ENCODE peak calls at places on chromosomes 6 and 20, in six cellular contexts. One of them, this sample, is unnamed.

GRCh38 chr6:320351-321157 is 28.3 kb downstream of the DUSP22 start:
- DNase-seq in K562: no peak
- DNase-seq in adrenal gland: no peak
- DNase-seq in IMR-90: no peak
- DNase-seq in sigmoid colon: peak; percentile 59
- DNase-seq in ovary: no peak
- DNase-seq in this sample: no peak

GRCh38 chr20:63054103-63054474 is 47.3 kb upstream of the BHLHE23 start:
- DNase-seq in K562: no peak
- DNase-seq in adrenal gland: peak; percentile 2
- DNase-seq in IMR-90: no peak
- DNase-seq in sigmoid colon: peak; percentile 34
- DNase-seq in ovary: no peak
- DNase-seq in this sample: no peak

GRCh38 chr6:25717856-25718740 is 36.4 kb upstream of the SLC17A4 start:
- DNase-seq in K562: peak; percentile 43
- DNase-seq in adrenal gland: no peak
- DNase-seq in IMR-90: peak; percentile 6
- DNase-seq in sigmoid colon: no peak
- DNase-seq in ovary: no peak
- DNase-seq in this sample: peak; percentile 74

GRCh38 chr6:119672725-119673124 is 323.2 kb upstream of the MAN1A1 start:
- DNase-seq in K562: no peak
- DNase-seq in adrenal gland: no peak
- DNase-seq in IMR-90: no peak
- DNase-seq in sigmoid colon: no peak
- DNase-seq in ovary: no peak
- DNase-seq in this sample: no peak

GRCh38 chr6:30169658-30170614 is 6.6 kb downstream of the TRIM15 start:
- DNase-seq in K562: peak; percentile 73
- DNase-seq in adrenal gland: no peak
- DNase-seq in IMR-90: peak; percentile 49
- DNase-seq in sigmoid colon: no peak
- DNase-seq in ovary: no peak
- DNase-seq in this sample: peak; percentile 81

GRCh38 chr20:46151936-46152335 is 33.8 kb downstream of the CD40 start:
- DNase-seq in K562: peak; percentile 81
- DNase-seq in adrenal gland: no peak
- DNase-seq in IMR-90: no peak
- DNase-seq in sigmoid colon: no peak
- DNase-seq in ovary: no peak
- DNase-seq in this sample: no peak

GRCh38 chr20:56627122-56628014 is 1.7 kb upstream of the TFAP2C start:
- DNase-seq in K562: no peak
- DNase-seq in adrenal gland: no peak
- DNase-seq in IMR-90: no peak
- DNase-seq in sigmoid colon: no peak
- DNase-seq in ovary: no peak
- DNase-seq in this sample: no peak

GRCh38 chr6:53432318-53433161 is 83.8 kb upstream of the ELOVL5 start:
- DNase-seq in K562: no peak
- DNase-seq in adrenal gland: peak; percentile 84
- DNase-seq in IMR-90: peak; percentile 81
- DNase-seq in sigmoid colon: no peak
- DNase-seq in ovary: no peak
- DNase-seq in this sample: no peak

GRCh38 chr20:61948586-61949362 is 116.9 kb downstream of the TAF4 start:
- DNase-seq in K562: no peak
- DNase-seq in adrenal gland: no peak
- DNase-seq in IMR-90: no peak
- DNase-seq in sigmoid colon: peak; percentile 17
- DNase-seq in ovary: no peak
- DNase-seq in this sample: no peak

DNA sequence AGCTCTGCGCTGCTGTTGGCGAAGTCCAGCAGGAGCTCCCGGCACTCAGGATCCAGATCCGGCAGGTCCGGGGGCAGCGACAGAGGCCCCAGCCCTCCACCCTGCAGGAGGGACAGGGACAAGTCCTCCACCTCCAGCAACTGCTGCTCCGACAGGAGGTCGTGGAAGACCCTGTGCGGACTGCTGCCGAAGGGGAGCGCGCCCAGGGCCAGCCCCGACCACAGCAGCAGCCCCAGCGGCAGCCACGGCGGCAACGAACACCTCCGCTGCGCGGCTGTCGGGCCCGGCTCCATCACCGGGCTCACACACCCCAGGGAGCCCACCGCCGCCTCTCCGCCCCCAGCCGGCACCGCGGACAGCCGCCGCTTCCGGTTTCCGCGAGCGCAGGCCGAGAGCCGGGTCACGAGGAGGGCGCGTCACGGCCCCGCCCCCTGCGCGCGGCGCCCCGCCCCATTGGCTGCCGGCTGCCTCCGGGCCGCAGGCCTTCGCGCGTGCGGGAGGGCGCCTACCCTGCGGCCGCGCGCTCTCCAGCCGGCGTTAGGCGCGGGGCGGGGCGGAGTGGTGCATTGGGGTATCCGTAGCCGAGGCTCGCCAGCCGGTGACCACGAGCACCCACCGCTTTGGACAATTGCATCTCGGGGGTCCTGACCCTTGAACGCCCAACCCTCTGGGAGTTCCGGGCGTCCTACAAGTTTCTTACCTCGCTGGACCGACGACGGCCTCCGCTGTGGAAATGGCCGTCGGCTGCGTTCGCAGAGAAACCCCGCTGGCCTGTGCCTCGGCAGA is at the start of gene OSTM1:
- DNase-seq in K562: peak; percentile 98
- DNase-seq in adrenal gland: peak; percentile 86
- DNase-seq in IMR-90: peak; percentile 82
- DNase-seq in sigmoid colon: peak; percentile 94
- DNase-seq in ovary: peak; percentile 86
- DNase-seq in this sample: peak; percentile 96
- TF ChIP-seq POLR2A in K562: peak; percentile 77
- TF ChIP-seq POLR2A in adrenal gland: peak; percentile 87
- TF ChIP-seq POLR2A in IMR-90: peak; percentile 59
- TF ChIP-seq POLR2A in sigmoid colon: peak; percentile 37
- TF ChIP-seq POLR2A in ovary: peak; percentile 69
- TF ChIP-seq POLR2A in this sample: peak; percentile 83

DNA sequence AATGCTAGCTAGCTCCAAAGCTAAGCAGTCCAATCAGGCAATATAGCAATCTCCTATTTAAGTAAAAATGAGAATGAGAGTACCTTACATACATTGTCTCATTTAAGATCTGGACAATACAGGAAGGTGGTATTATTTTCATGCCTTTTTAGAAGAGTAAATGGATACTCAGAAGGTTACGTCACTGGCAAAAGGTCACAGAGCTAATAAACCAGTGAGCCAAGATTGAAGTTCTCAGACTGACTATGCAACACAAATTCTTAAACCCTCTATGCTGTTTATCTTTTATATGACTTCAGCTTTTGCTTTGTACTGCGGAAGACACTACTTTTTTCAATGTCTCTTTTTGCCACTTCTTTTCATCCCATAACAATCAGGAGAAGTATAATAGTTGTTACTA is 135.2 kb upstream of the PRL start:
- DNase-seq in K562: no peak
- DNase-seq in adrenal gland: no peak
- DNase-seq in IMR-90: no peak
- DNase-seq in sigmoid colon: no peak
- DNase-seq in ovary: no peak
- DNase-seq in this sample: no peak
- TF ChIP-seq POLR2A in K562: no peak
- TF ChIP-seq POLR2A in adrenal gland: no peak
- TF ChIP-seq POLR2A in IMR-90: no peak
- TF ChIP-seq POLR2A in sigmoid colon: no peak
- TF ChIP-seq POLR2A in ovary: no peak
- TF ChIP-seq POLR2A in this sample: no peak

DNA sequence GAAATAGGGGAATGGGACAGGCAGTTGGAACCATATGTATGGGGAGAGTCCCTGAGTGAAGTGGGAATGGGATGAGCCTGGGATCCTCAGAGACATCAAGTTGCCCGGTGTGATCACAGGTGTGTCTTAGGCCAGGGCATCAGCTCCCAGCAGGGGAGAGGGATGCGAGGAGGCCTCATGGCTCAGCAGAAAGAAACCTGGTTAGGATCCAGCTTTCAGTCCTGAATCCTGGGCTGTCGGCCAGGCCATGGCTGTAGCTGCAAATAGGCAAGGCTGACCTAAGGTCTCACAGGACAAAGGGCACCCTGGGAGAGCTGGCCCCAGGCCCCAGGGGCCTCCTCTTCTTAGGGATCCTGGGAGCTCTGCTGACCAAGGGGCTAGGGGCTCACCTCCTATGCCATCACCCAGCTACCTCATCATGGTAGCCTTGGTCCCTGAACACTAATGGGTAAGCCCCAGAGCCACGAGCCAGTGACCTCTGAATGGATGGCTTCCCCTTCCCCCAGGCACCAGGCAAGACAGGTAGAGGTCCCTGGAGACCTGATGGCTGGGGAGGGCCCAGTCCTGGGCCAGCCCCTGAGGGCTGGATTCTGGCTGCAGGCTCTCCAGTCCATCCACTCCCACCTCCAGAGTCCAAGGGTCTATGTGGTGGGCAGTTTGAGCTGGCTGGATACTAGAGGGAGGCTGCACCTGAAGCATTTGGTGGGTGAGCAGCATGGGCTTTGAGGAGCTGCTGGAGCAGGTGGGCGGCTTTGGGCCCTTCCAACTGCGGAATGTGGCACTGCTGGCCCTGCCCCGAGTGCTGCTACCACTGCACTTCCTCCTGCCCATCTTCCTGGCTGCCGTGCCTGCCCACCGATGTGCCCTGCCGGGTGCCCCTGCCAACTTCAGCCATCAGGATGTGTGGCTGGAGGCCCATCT is at the start of gene SLC22A7:
- DNase-seq in K562: no peak
- DNase-seq in adrenal gland: peak; percentile 70
- DNase-seq in IMR-90: no peak
- DNase-seq in sigmoid colon: no peak
- DNase-seq in ovary: no peak
- DNase-seq in this sample: no peak
- TF ChIP-seq POLR2A in K562: no peak
- TF ChIP-seq POLR2A in adrenal gland: no peak
- TF ChIP-seq POLR2A in IMR-90: no peak
- TF ChIP-seq POLR2A in sigmoid colon: no peak
- TF ChIP-seq POLR2A in ovary: no peak
- TF ChIP-seq POLR2A in this sample: no peak

DNA sequence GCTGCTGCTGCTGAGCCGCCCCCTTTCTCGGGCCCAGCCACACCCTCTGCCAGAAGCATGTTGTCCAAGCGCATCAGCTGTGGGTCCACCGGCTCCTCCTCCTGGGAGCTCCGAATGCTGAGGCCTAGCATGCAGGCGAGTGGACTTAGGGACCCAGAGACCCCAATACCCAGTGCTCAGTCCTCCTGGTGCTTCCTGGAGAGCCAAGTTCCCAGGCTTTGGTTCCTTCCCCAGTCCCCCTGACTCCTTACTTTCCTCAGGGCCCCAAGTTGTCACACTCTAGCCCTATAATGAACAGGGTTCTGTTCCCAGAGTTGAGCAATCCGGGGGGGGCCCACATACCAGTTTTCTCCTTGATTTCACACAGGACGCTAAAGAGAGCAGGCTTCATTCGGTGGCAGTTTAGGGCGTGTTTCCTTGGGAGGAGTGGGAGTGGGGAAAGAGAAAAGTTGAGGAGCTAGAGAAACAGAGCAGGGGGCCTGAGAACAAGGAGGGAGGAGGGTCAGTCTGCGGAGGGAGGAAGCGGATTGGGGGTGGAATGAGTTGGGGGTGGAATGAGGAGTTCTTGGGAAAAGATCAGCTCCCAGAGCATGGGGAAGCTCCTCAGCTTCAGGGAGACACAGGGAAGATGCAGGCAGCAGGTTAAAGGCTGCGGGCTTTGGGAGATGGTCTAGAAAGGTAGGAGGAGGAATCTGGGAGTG is 1.5 kb downstream of the PBX2 start:
- DNase-seq in K562: no peak
- DNase-seq in adrenal gland: no peak
- DNase-seq in IMR-90: peak; percentile 12
- DNase-seq in sigmoid colon: peak; percentile 81
- DNase-seq in ovary: peak; percentile 39
- DNase-seq in this sample: no peak
- TF ChIP-seq POLR2A in K562: peak; percentile 60
- TF ChIP-seq POLR2A in adrenal gland: no peak
- TF ChIP-seq POLR2A in IMR-90: no peak
- TF ChIP-seq POLR2A in sigmoid colon: no peak
- TF ChIP-seq POLR2A in ovary: no peak
- TF ChIP-seq POLR2A in this sample: no peak